ENCODE peak calls at places on chromosomes 1 and 21, in seven cellular contexts. A is skeletal muscle cell; B is HFFc6; P is CD8-positive, alpha-beta T cell; Q is cardiac muscle cell; V is fibroblast of pulmonary artery; M is activated naive CD4-positive, alpha-beta T cell treated with anti-CD3 and anti-CD28 coated beads, Interleukin-2, amount 10 ng/mL, durations not matched to agents 7 days and 5 days. O is an unnamed sample.

GRCh38 chr1:41714613-41715389 is 203.9 kb downstream of the HIVEP3 start:
- DNase-seq in A (no peak), B (peak; percentile 22), P (no peak), Q (no peak), V (no peak), M (no peak), O (no peak)

GRCh38 chr1:21823206-21823979 is 11.3 kb downstream of the LDLRAD2 start:
- DNase-seq in A (no peak), B (no peak), P (no peak), Q (no peak), V (no peak), M (no peak), O (no peak)

GRCh38 chr1:212595787-212596714 is 12.5 kb upstream of the ATF3 start:
- DNase-seq in A (peak; percentile 85), B (peak; percentile 99), P (peak; percentile 11), Q (peak; percentile 84), V (peak; percentile 95), M (peak; percentile 63), O (peak; percentile 85)

GRCh38 chr1:168202941-168203654 is 22.7 kb upstream of the SFT2D2 start:
- DNase-seq in A (peak; percentile 85), B (peak; percentile 45), P (no peak), Q (peak; percentile 95), V (peak; percentile 97), M (no peak), O (peak; percentile 96)

GRCh38 chr1:16905112-16905855 is 9.5 kb downstream of the RNU1-2 start:
- DNase-seq in A (peak; percentile 94), B (peak; percentile 96), P (no peak), Q (peak; percentile 95), V (peak; percentile 93), M (peak; percentile 52), O (peak; percentile 35)

GRCh38 chr1:10667815-10668214 is 128.6 kb downstream of the CASZ1 start:
- DNase-seq in A (no peak), B (no peak), P (no peak), Q (no peak), V (no peak), M (no peak), O (no peak)

GRCh38 chr1:103492003-103492665 is 33.4 kb upstream of the RNPC3 start:
- DNase-seq in A (peak; percentile 13), B (no peak), P (no peak), Q (no peak), V (peak; percentile 31), M (no peak), O (no peak)

GRCh38 chr1:179366093-179366800 is 476 bp downstream of the AXDND1 start:
- DNase-seq in A (no peak), B (no peak), P (no peak), Q (peak; percentile 21), V (peak; percentile 11), M (no peak), O (peak; percentile 4)

GRCh38 chr1:157390646-157391045 is 161.7 kb downstream of the FCRL5 start:
- DNase-seq in A (peak; percentile 25), B (peak; percentile 41), P (no peak), Q (peak; percentile 82), V (peak; percentile 72), M (no peak), O (peak; percentile 73)

GRCh38 chr1:212290608-212291007 is 5.4 kb downstream of the PPP2R5A start:
- DNase-seq in A (no peak), B (no peak), P (no peak), Q (no peak), V (peak; percentile 10), M (no peak), O (no peak)

GRCh38 chr1:150968491-150968890 is 6.1 kb downstream of the CERS2 start:
- DNase-seq in A (no peak), B (no peak), P (no peak), Q (no peak), V (no peak), M (no peak), O (no peak)

GRCh38 chr1:172903581-172904220 is 147.0 kb downstream of the TNFSF18 start:
- DNase-seq in A (no peak), B (peak; percentile 81), P (no peak), Q (no peak), V (no peak), M (no peak), O (peak; percentile 38)

GRCh38 chr1:50967416-50968020 is 2.5 kb upstream of the CDKN2C start:
- DNase-seq in A (no peak), B (peak; percentile 37), P (no peak), Q (no peak), V (no peak), M (no peak), O (peak; percentile 15)

GRCh38 chr1:2044510-2045319 is 5.5 kb upstream of the PRKCZ start:
- DNase-seq in A (no peak), B (peak; percentile 19), P (peak; percentile 87), Q (peak; percentile 65), V (peak; percentile 39), M (peak; percentile 80), O (peak; percentile 86)

GRCh38 chr1:59565611-59566410 is 248.9 kb upstream of the HOOK1 start:
- DNase-seq in A (peak; percentile 71), B (peak; percentile 70), P (no peak), Q (peak; percentile 49), V (peak; percentile 28), M (no peak), O (peak; percentile 84)

GRCh38 chr1:15958111-15958510 is 17.8 kb downstream of the ZBTB17 start:
- DNase-seq in A (no peak), B (no peak), P (no peak), Q (no peak), V (no peak), M (no peak), O (no peak)

GRCh38 chr1:3690282-3691065 is 38.2 kb downstream of the TP73 start:
- DNase-seq in A (no peak), B (no peak), P (no peak), Q (no peak), V (no peak), M (no peak), O (no peak)

GRCh38 chr1:85992756-85993155 is 163.8 kb downstream of the COL24A1 start:
- DNase-seq in A (peak; percentile 36), B (peak; percentile 43), P (no peak), Q (peak; percentile 69), V (peak; percentile 74), M (no peak), O (peak; percentile 19)

GRCh38 chr1:153775432-153776311 is 465 bp downstream of the SLC27A3 start:
- DNase-seq in A (no peak), B (peak; percentile 35), P (peak; percentile 70), Q (peak; percentile 75), V (peak; percentile 58), M (peak; percentile 76), O (peak; percentile 43)

GRCh38 chr1:52424757-52425265 is 20.4 kb downstream of the PRPF38A start:
- DNase-seq in A (no peak), B (no peak), P (no peak), Q (peak; percentile 9), V (no peak), M (no peak), O (no peak)

GRCh38 chr1:213192026-213192425 is 141.0 kb downstream of the RPS6KC1 start:
- DNase-seq in A (no peak), B (no peak), P (no peak), Q (no peak), V (no peak), M (no peak), O (no peak)

GRCh38 chr21:45330851-45331261 is 43.2 kb upstream of the POFUT2 start:
- DNase-seq in A (no peak), B (no peak), P (no peak), Q (no peak), V (no peak), M (no peak), O (no peak)

GRCh38 chr1:197471248-197472035 is 203.4 kb downstream of the CRB1 start:
- DNase-seq in A (no peak), B (no peak), P (no peak), Q (peak; percentile 69), V (peak; percentile 67), M (no peak), O (no peak)

GRCh38 chr1:39130297-39130696 is 74.2 kb upstream of the MACF1 start:
- DNase-seq in A (peak; percentile 76), B (peak; percentile 74), P (no peak), Q (peak; percentile 87), V (peak; percentile 94), M (no peak), O (no peak)

GRCh38 chr21:36330904-36331303 is 10.9 kb downstream of the MORC3 start:
- DNase-seq in A (no peak), B (peak; percentile 58), P (peak; percentile 50), Q (peak; percentile 73), V (peak; percentile 72), M (peak; percentile 70), O (peak; percentile 59)

GRCh38 chr21:37164742-37165141 is 91.7 kb downstream of the TTC3 start:
- DNase-seq in A (no peak), B (no peak), P (no peak), Q (peak; percentile 55), V (peak; percentile 61), M (no peak), O (no peak)

GRCh38 chr1:25103180-25103790 is 129.0 kb downstream of the SYF2 start:
- DNase-seq in A (no peak), B (no peak), P (no peak), Q (no peak), V (no peak), M (no peak), O (no peak)

GRCh38 chr1:232853994-232854532 is 48.8 kb downstream of the MAP10 start:
- DNase-seq in A (peak; percentile 10), B (no peak), P (no peak), Q (peak; percentile 75), V (peak; percentile 28), M (no peak), O (peak; percentile 78)

GRCh38 chr1:154696001-154696400 is 88.0 kb upstream of the ADAR start:
- DNase-seq in A (no peak), B (peak; percentile 2), P (no peak), Q (peak; percentile 21), V (peak; percentile 18), M (no peak), O (peak; percentile 20)

GRCh38 chr1:212688338-212689047 is 11.1 kb downstream of the BATF3 start:
- DNase-seq in A (peak; percentile 31), B (no peak), P (no peak), Q (peak; percentile 88), V (peak; percentile 82), M (no peak), O (no peak)

GRCh38 chr1:216742625-216743024 is 19.4 kb upstream of the ESRRG start:
- DNase-seq in A (no peak), B (no peak), P (no peak), Q (peak; percentile 30), V (peak; percentile 28), M (no peak), O (no peak)

GRCh38 chr1:208467401-208467800 is 223.2 kb upstream of the PLXNA2 start:
- DNase-seq in A (no peak), B (no peak), P (no peak), Q (no peak), V (no peak), M (no peak), O (no peak)